ENCODE peak calls at places on chromosome 20, in six cellular contexts. I, V, X, J, Z and O are unnamed samples.

GRCh38 chr20:50689864-50690263 is 1.5 kb downstream of the RIPOR3 start:
- DNase-seq in I (no peak), V (no peak), X (no peak), J (no peak), Z (no peak), O (no peak)

GRCh38 chr20:58584051-58584824 is 66.8 kb upstream of the STX16 start:
- DNase-seq in I (no peak), V (no peak), X (no peak), J (no peak), Z (no peak), O (no peak)

GRCh38 chr20:1946762-1947534 is 46.9 kb downstream of the PDYN start:
- DNase-seq in I (no peak), V (peak), X (no peak), J (no peak), Z (no peak), O (peak)

GRCh38 chr20:50804453-50805348 is 9.8 kb downstream of the BCAS4 start:
- DNase-seq in I (no peak), V (no peak), X (no peak), J (no peak), Z (no peak), O (no peak)

GRCh38 chr20:59575653-59576052 is 28.7 kb upstream of the PHACTR3 start:
- DNase-seq in I (no peak), V (no peak), X (no peak), J (no peak), Z (no peak), O (no peak)

GRCh38 chr20:44908987-44909871 is 631 bp upstream of the PABPC1L start:
- DNase-seq in I (no peak), V (no peak), X (no peak), J (no peak), Z (no peak), O (peak)

GRCh38 chr20:5168582-5169396 is 42.0 kb downstream of the CDS2 start:
- DNase-seq in I (no peak), V (no peak), X (no peak), J (peak), Z (no peak), O (peak)

GRCh38 chr20:59195316-59195993 is 31.8 kb downstream of the ZNF831 start:
- DNase-seq in I (no peak), V (no peak), X (no peak), J (no peak), Z (no peak), O (no peak)

GRCh38 chr20:24694727-24695528 is 225.5 kb downstream of the SYNDIG1 start:
- DNase-seq in I (no peak), V (no peak), X (no peak), J (no peak), Z (no peak), O (no peak)

GRCh38 chr20:23441850-23442313 is 2.4 kb downstream of the CSTL1 start:
- DNase-seq in I (peak), V (peak), X (peak), J (peak), Z (peak), O (peak)

GRCh38 chr20:56359212-56360132 is 698 bp downstream of the FAM210B start:
- DNase-seq in I (peak), V (peak), X (no peak), J (peak), Z (no peak), O (peak)

GRCh38 chr20:23205656-23206055 is 119.5 kb upstream of the CD93 start:
- DNase-seq in I (no peak), V (no peak), X (no peak), J (peak), Z (no peak), O (no peak)

GRCh38 chr20:577167-577791 is 32.8 kb downstream of the TCF15 start:
- DNase-seq in I (peak), V (peak), X (no peak), J (peak), Z (peak), O (peak)

GRCh38 chr20:37200926-37201826 is 21.8 kb upstream of the MROH8 start:
- DNase-seq in I (no peak), V (no peak), X (no peak), J (no peak), Z (no peak), O (no peak)

GRCh38 chr20:1527923-1528322 is 29.6 kb downstream of the SIRPD start:
- DNase-seq in I (no peak), V (no peak), X (no peak), J (no peak), Z (no peak), O (no peak)

GRCh38 chr20:11766961-11767360 is 150.7 kb upstream of the BTBD3 start:
- DNase-seq in I (no peak), V (no peak), X (no peak), J (no peak), Z (no peak), O (no peak)

GRCh38 chr20:51389543-51389924 is 153.0 kb downstream of the NFATC2 start:
- DNase-seq in I (no peak), V (no peak), X (no peak), J (peak), Z (no peak), O (no peak)

GRCh38 chr20:43438578-43439316 is 18.9 kb upstream of the SRSF6 start:
- DNase-seq in I (no peak), V (no peak), X (peak), J (no peak), Z (no peak), O (no peak)

GRCh38 chr20:32532246-32532645 is 52.9 kb downstream of the NOL4L start:
- DNase-seq in I (no peak), V (no peak), X (no peak), J (no peak), Z (no peak), O (no peak)

GRCh38 chr20:1761116-1761515 is 103.5 kb upstream of the SIRPG start:
- DNase-seq in I (peak), V (no peak), X (no peak), J (peak), Z (no peak), O (no peak)

GRCh38 chr20:34709836-34710567 is 5.9 kb downstream of the TP53INP2 start:
- DNase-seq in I (peak), V (no peak), X (no peak), J (peak), Z (no peak), O (peak)

GRCh38 chr20:18288748-18289705 is 700 bp downstream of the ZNF133 start:
- DNase-seq in I (peak), V (peak), X (no peak), J (no peak), Z (peak), O (peak)

GRCh38 chr20:23139524-23139923 is 53.4 kb upstream of the CD93 start:
- DNase-seq in I (no peak), V (no peak), X (no peak), J (no peak), Z (no peak), O (peak)

GRCh38 chr20:60022849-60023248 is 64.6 kb downstream of the CDH26 start:
- DNase-seq in I (no peak), V (no peak), X (no peak), J (no peak), Z (no peak), O (no peak)

GRCh38 chr20:59604770-59605665 is 678 bp downstream of the PHACTR3 start:
- DNase-seq in I (no peak), V (no peak), X (no peak), J (no peak), Z (no peak), O (peak)

GRCh38 chr20:49248301-49248700 is 29.1 kb downstream of the DDX27 start:
- DNase-seq in I (no peak), V (no peak), X (no peak), J (no peak), Z (no peak), O (no peak)

GRCh38 chr20:49247792-49248191 is 28.6 kb downstream of the DDX27 start:
- DNase-seq in I (no peak), V (no peak), X (no peak), J (peak), Z (no peak), O (no peak)

GRCh38 chr20:49247169-49247734 is 28.0 kb downstream of the DDX27 start:
- DNase-seq in I (no peak), V (no peak), X (no peak), J (no peak), Z (no peak), O (no peak)

GRCh38 chr20:49248879-49249665 is 28.8 kb downstream of the ZNFX1 start:
- DNase-seq in I (no peak), V (no peak), X (no peak), J (no peak), Z (no peak), O (no peak)

DNA sequence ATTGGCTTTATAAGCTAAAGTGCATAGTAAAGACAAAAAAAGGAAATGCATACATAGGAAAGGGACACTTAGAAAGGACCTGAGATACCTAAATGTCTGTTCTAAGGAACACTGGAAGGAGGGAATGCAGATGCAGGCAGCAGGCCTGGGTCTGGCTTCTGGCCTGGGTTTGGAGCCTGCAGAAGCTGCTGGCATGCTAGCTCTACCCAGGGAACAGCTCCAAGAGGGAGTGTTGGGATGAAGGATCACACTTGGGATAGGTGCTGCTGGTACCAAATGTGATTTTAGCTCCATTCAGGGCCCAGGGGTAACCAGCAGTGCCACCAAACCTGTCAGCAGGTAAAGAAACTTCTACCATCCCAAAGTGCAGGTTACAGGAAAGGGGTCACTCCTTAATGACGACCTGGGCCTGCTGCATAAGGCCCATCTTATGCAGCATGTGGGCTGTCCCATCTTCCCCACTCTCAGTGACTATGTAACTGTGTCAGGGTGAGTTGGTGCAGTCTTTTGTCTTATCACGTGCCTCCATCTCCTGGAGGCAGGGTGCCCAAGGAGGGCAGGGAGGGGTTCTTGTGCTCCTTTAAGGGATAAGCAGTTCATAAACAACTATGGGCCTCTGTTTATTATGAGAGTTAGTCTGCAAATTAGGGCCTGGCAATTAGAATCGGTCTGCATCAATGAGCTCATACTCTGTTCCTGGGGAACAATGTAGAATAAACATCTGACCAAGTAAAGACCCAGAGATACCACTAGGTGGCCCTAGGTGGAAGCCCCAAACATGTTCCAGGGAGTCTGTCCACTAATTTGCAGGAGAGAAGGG is 26.9 kb downstream of the DDX27 start:
- DNase-seq in I (peak), V (peak), X (no peak), J (peak), Z (peak), O (peak)
- TF ChIP-seq MYC in I (no peak), V (no peak), X (no peak), J (no peak), Z (no peak), O (no peak)

DNA sequence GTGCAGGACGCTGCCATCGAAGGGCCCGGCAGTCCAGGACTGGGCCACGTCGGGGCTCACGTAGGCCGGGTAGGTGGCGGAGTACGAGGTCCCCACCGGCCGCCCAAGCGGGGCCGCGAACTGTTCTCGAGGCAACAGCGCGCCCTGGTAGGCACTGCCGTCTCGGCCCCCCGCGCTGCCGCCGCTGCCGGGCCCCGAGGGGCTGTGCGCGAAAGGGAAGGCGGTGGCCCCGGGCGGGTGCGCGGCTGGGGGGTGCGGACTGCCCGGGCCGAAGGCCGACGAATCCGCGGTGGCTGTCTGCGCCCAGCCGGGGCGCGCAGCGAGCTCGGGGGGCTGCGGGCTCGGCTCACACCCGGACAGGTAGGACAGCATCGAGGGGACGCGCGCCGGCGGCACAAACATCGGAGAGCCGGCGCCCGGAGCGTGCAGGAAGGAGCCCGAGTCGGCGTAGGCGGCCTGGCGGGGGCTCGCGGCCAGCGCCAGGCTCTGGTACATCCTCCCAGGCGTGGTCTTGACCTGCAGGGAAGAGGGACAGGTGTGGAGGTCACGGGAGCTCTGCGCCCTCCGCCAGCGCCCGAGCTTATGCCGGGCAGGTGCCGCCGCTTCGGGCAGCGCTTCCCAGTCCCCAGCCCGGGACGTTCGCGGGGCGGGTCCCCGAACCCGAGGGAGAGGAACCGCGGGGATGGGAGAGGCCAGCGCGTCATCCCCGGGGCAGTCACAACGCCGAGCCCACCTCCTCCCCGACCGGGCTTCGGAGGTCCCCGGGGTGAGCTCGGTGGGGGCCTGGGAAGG is 572 bp downstream of the GATA5 start:
- DNase-seq in I (no peak), V (no peak), X (no peak), J (no peak), Z (no peak), O (no peak)
- H3K4me3 ChIP-seq in I (peak), V (no peak), X (no peak), J (no peak), Z (peak), O (no peak)

GRCh38 chr20:53738039-53738944 is 144.7 kb upstream of the ZNF217 start:
- DNase-seq in I (peak), V (peak), X (no peak), J (no peak), Z (peak), O (peak)

GRCh38 chr20:53736757-53737403 is 143.2 kb upstream of the ZNF217 start:
- DNase-seq in I (no peak), V (no peak), X (peak), J (peak), Z (no peak), O (peak)

GRCh38 chr20:53739799-53740785 is 146.5 kb upstream of the ZNF217 start:
- DNase-seq in I (no peak), V (no peak), X (no peak), J (no peak), Z (peak), O (peak)

GRCh38 chr20:53737404-53738038 is 143.9 kb upstream of the ZNF217 start:
- DNase-seq in I (no peak), V (no peak), X (no peak), J (peak), Z (peak), O (peak)

GRCh38 chr20:53738945-53739798 is 145.5 kb upstream of the ZNF217 start:
- DNase-seq in I (no peak), V (no peak), X (no peak), J (no peak), Z (peak), O (peak)
- TF ChIP-seq MYC in I (no peak), V (no peak), X (no peak), J (no peak), Z (no peak), O (no peak)

GRCh38 chr20:8344106-8344505 is 212.0 kb downstream of the PLCB1 start:
- DNase-seq in I (no peak), V (no peak), X (no peak), J (no peak), Z (no peak), O (no peak)
- H3K4me3 ChIP-seq in I (no peak), V (no peak), X (no peak), J (no peak), Z (no peak), O (no peak)

GRCh38 chr20:16100111-16100510 is 473.1 kb downstream of the KIF16B start:
- DNase-seq in I (no peak), V (no peak), X (no peak), J (no peak), Z (no peak), O (no peak)
- TF ChIP-seq MYC in I (no peak), V (no peak), X (no peak), J (no peak), Z (no peak), O (no peak)